ENCODE peak calls at places on chromosomes 16 and 17, in ten cellular contexts. E is GM23338, I is cardiac muscle cell, K is breast epithelium, D is brain microvascular endothelial cell, X is colonic mucosa, R is WERI-Rb-1, J is tibial artery, T is adrenal gland, W is uterus. S is an unnamed sample.

GRCh38 chr17:73231363-73231762 is 30.3 kb downstream of the CPSF4L start:
- DNase-seq in T (no peak), I (peak; percentile 27), J (no peak), R (no peak), W (no peak), E (peak; percentile 42), D (peak; percentile 17), X (peak; percentile 42), K (no peak), S (no peak)

GRCh38 chr16:53041196-53041977 is 11.3 kb downstream of the CHD9NB start:
- DNase-seq in E (peak; percentile 59), R (peak; percentile 55), X (no peak), T (no peak), I (peak; percentile 90), K (peak; percentile 57), D (no peak), W (peak; percentile 67), J (peak; percentile 47), S (no peak)

GRCh38 chr17:81867952-81868673 is 3.0 kb downstream of the ARHGDIA start:
- DNase-seq in W (no peak), T (peak; percentile 57), I (no peak), D (peak; percentile 2), E (no peak), X (no peak), J (no peak), K (no peak), R (no peak), S (no peak)

GRCh38 chr17:77457572-77458201 is 316.9 kb downstream of the SEC14L1 start:
- DNase-seq in X (no peak), R (no peak), W (no peak), D (no peak), T (no peak), E (no peak), I (no peak), K (no peak), J (no peak), S (no peak)

GRCh38 chr16:57736419-57737281 is 1.1 kb downstream of the KATNB1 start:
- DNase-seq in K (no peak), X (peak; percentile 72), R (no peak), T (no peak), W (no peak), D (peak; percentile 75), I (peak; percentile 82), J (no peak), E (peak; percentile 73), S (peak; percentile 67)

GRCh38 chr17:51166987-51167931 is 1.0 kb downstream of the NME2 start:
- DNase-seq in T (peak; percentile 63), K (no peak), R (peak; percentile 75), E (peak; percentile 66), D (no peak), I (peak; percentile 55), J (no peak), X (peak; percentile 65), W (no peak), S (peak; percentile 83)

GRCh38 chr17:40828454-40829039 is 6.1 kb upstream of the KRT10 start:
- DNase-seq in K (no peak), R (no peak), E (no peak), I (no peak), X (no peak), D (no peak), T (no peak), J (no peak), W (no peak), S (no peak)

GRCh38 chr17:47316316-47316715 is 7.4 kb upstream of the EFCAB13 start:
- DNase-seq in J (no peak), D (no peak), W (no peak), E (no peak), T (no peak), I (no peak), K (no peak), X (peak; percentile 45), R (no peak), S (no peak)

GRCh38 chr16:25009822-25010221 is 5.3 kb downstream of the ARHGAP17 start:
- DNase-seq in D (no peak), X (no peak), E (no peak), I (peak; percentile 48), T (no peak), K (no peak), W (no peak), R (no peak), J (peak; percentile 49), S (peak; percentile 78)

GRCh38 chr16:340370-341091 is 12.0 kb downstream of the AXIN1 start:
- DNase-seq in T (no peak), K (no peak), X (no peak), E (no peak), I (no peak), D (no peak), J (no peak), W (no peak), R (no peak), S (no peak)

GRCh38 chr17:35433075-35433894 is 985 bp upstream of the SLFN12 start:
- DNase-seq in K (peak; percentile 70), X (peak; percentile 67), W (peak; percentile 88), J (peak; percentile 79), T (peak; percentile 92), R (no peak), D (peak; percentile 98), E (peak; percentile 96), I (peak; percentile 99), S (peak; percentile 70)

GRCh38 chr17:37429039-37429438 is 22.4 kb downstream of the TADA2A start:
- DNase-seq in J (no peak), R (no peak), T (no peak), X (no peak), I (no peak), K (no peak), E (no peak), W (no peak), D (no peak), S (no peak)

GRCh38 chr17:37429442-37429841 is 22.8 kb downstream of the TADA2A start:
- DNase-seq in T (no peak), J (no peak), D (no peak), K (no peak), R (no peak), W (no peak), X (no peak), I (no peak), E (no peak), S (no peak)

GRCh38 chr17:37430051-37430591 is 23.4 kb downstream of the TADA2A start:
- DNase-seq in I (peak; percentile 27), K (no peak), W (no peak), D (no peak), E (no peak), X (no peak), R (no peak), J (no peak), T (no peak), S (no peak)

GRCh38 chr17:37438141-37438540 is 31.5 kb downstream of the TADA2A start:
- DNase-seq in D (no peak), K (no peak), X (no peak), R (no peak), W (no peak), T (no peak), J (no peak), I (no peak), E (peak; percentile 65), S (no peak)

DNA sequence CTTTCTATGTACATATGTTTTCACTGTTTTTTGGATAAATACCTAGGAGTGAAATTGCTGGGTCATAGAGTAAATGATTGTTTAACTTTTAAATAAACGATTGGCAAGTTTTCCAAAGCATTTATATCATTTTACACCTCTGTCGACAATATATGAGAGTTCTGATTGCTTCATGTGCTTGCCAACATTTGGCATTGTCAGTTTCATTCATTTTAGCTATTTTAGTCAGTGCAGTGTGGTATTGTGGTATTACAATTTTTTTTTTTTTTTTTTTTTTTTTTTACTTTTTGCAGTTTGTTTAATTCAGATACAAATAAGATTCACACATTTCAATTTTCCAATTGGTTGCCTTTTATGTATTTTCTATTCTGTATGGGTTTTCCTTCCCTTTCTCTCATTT is 26.0 kb downstream of the TADA2A start:
- DNase-seq in T (no peak), J (no peak), K (no peak), I (no peak), E (no peak), X (no peak), W (no peak), R (no peak), D (no peak), S (no peak)
- H3K36me3 ChIP-seq in T (peaks cover 16% of the 10 kb centered on the region), J (peaks cover 22% of the 10 kb centered on the region), K (no peaks in the 10 kb centered on the region), I (peaks cover 15% of the 10 kb centered on the region), E (no peaks in the 10 kb centered on the region), X (peaks cover 4% of the 10 kb centered on the region), W (no peaks in the 10 kb centered on the region), R (peaks cover 37% of the 10 kb centered on the region), D (peaks cover 11% of the 10 kb centered on the region), S (peaks cover 58% of the 10 kb centered on the region)

GRCh38 chr17:2695243-2695960 is 16.2 kb downstream of the CLUH start:
- DNase-seq in X (no peak), D (no peak), K (peak; percentile 48), J (peak; percentile 0), E (no peak), I (no peak), W (no peak), T (peak; percentile 24), R (no peak), S (peak; percentile 66)
- H3K36me3 ChIP-seq in X (peaks cover 22% of the 10 kb centered on the region), D (peaks cover 58% of the 10 kb centered on the region), K (peaks cover 17% of the 10 kb centered on the region), J (peaks cover 89% of the 10 kb centered on the region), E (no peaks in the 10 kb centered on the region), I (peaks cover 36% of the 10 kb centered on the region), W (no peaks in the 10 kb centered on the region), T (peaks cover 95% of the 10 kb centered on the region), R (peaks cover 82% of the 10 kb centered on the region), S (peaks cover 83% of the 10 kb centered on the region)

GRCh38 chr17:1032391-1032790 is 35.5 kb downstream of the TIMM22 start:
- DNase-seq in D (no peak), E (no peak), T (no peak), W (no peak), I (no peak), K (no peak), X (no peak), J (no peak), R (no peak), S (no peak)
- H3K36me3 ChIP-seq in D (peaks cover 4% of the 10 kb centered on the region), E (no peaks in the 10 kb centered on the region), T (no peaks in the 10 kb centered on the region), W (no peaks in the 10 kb centered on the region), I (no peaks in the 10 kb centered on the region), K (no peaks in the 10 kb centered on the region), X (no peaks in the 10 kb centered on the region), J (peaks cover 6% of the 10 kb centered on the region), R (peaks cover 9% of the 10 kb centered on the region), S (peaks cover 7% of the 10 kb centered on the region)

GRCh38 chr16:15033309-15033707 is 22.6 kb downstream of the NTAN1 start:
- DNase-seq in I (no peak), J (no peak), E (no peak), R (no peak), T (no peak), D (no peak), W (no peak), K (no peak), X (no peak), S (peak; percentile 21)
- H3K36me3 ChIP-seq in I (peaks cover 63% of the 10 kb centered on the region), J (peaks cover 93% of the 10 kb centered on the region), E (peaks cover 27% of the 10 kb centered on the region), R (peaks cover 72% of the 10 kb centered on the region), T (peaks cover 80% of the 10 kb centered on the region), D (peaks cover 82% of the 10 kb centered on the region), W (no peaks in the 10 kb centered on the region), K (peaks cover 17% of the 10 kb centered on the region), X (peaks cover 18% of the 10 kb centered on the region), S (peaks cover 97% of the 10 kb centered on the region)

S was measured in upper lobe of right lung.